ENCODE peak calls at places on chromosomes 4 and X, in five cellular contexts. One of them, this sample, is unnamed.
A peak's percentile ranks its signal among the peaks of the same experiment; 100 is the strongest.

GRCh38 chr4:6688879-6689505 is 4.7 kb upstream of the S100P start:
- DNase-seq in HFFc6: peak; percentile 88
- DNase-seq in B cell: no peak
- DNase-seq in vagina: no peak
- DNase-seq in progenitor cell of endocrine pancreas: peak; percentile 47
- DNase-seq in this sample: peak; percentile 42

GRCh38 chr4:176824645-176825366 is 32.1 kb upstream of the VEGFC start:
- DNase-seq in HFFc6: no peak
- DNase-seq in B cell: no peak
- DNase-seq in progenitor cell of endocrine pancreas: no peak
- DNase-seq in vagina: no peak
- DNase-seq in this sample: no peak

GRCh38 chrX:147811803-147812202 is 99.9 kb upstream of the FMR1 start:
- DNase-seq in progenitor cell of endocrine pancreas: no peak
- DNase-seq in vagina: no peak
- DNase-seq in B cell: no peak
- DNase-seq in HFFc6: no peak
- DNase-seq in this sample: no peak

GRCh38 chr4:138977525-138977924 is 38.1 kb upstream of the NOCT start:
- DNase-seq in progenitor cell of endocrine pancreas: no peak
- DNase-seq in vagina: no peak
- DNase-seq in B cell: peak; percentile 60
- DNase-seq in HFFc6: no peak
- DNase-seq in this sample: no peak

GRCh38 chr4:30790123-30790522 is 70.0 kb downstream of the PCDH7 start:
- DNase-seq in HFFc6: no peak
- DNase-seq in vagina: no peak
- DNase-seq in progenitor cell of endocrine pancreas: no peak
- DNase-seq in B cell: no peak
- DNase-seq in this sample: no peak

GRCh38 chrX:110409925-110410324 is 51.3 kb downstream of the RTL9 start:
- DNase-seq in HFFc6: peak; percentile 70
- DNase-seq in vagina: no peak
- DNase-seq in progenitor cell of endocrine pancreas: no peak
- DNase-seq in B cell: no peak
- DNase-seq in this sample: no peak

GRCh38 chrX:18702362-18703195 is 4.9 kb upstream of the PPEF1 start:
- DNase-seq in HFFc6: peak; percentile 6
- DNase-seq in B cell: no peak
- DNase-seq in progenitor cell of endocrine pancreas: no peak
- DNase-seq in vagina: no peak
- DNase-seq in this sample: peak; percentile 38

GRCh38 chr4:102390438-102390837 is 45.2 kb upstream of the SLC39A8 start:
- DNase-seq in B cell: no peak
- DNase-seq in vagina: no peak
- DNase-seq in progenitor cell of endocrine pancreas: no peak
- DNase-seq in HFFc6: no peak
- DNase-seq in this sample: no peak

GRCh38 chr4:114879916-114880315 is 233.5 kb downstream of the NDST4 start:
- DNase-seq in vagina: no peak
- DNase-seq in B cell: no peak
- DNase-seq in progenitor cell of endocrine pancreas: no peak
- DNase-seq in HFFc6: no peak
- DNase-seq in this sample: no peak

GRCh38 chr4:16573181-16573580 is 325.3 kb downstream of the LDB2 start:
- DNase-seq in progenitor cell of endocrine pancreas: no peak
- DNase-seq in HFFc6: peak; percentile 18
- DNase-seq in vagina: no peak
- DNase-seq in B cell: no peak
- DNase-seq in this sample: no peak

GRCh38 chr4:145440292-145441007 is 41.2 kb upstream of the SMAD1 start:
- DNase-seq in vagina: no peak
- DNase-seq in progenitor cell of endocrine pancreas: no peak
- DNase-seq in B cell: no peak
- DNase-seq in HFFc6: no peak
- DNase-seq in this sample: no peak

GRCh38 chr4:8474856-8475255 is 34.3 kb downstream of the TRMT44 start:
- DNase-seq in vagina: no peak
- DNase-seq in progenitor cell of endocrine pancreas: no peak
- DNase-seq in B cell: no peak
- DNase-seq in HFFc6: no peak
- DNase-seq in this sample: no peak

GRCh38 chrX:96373047-96373355 is 311.6 kb upstream of the DIAPH2 start:
- DNase-seq in HFFc6: no peak
- DNase-seq in B cell: no peak
- DNase-seq in vagina: no peak
- DNase-seq in progenitor cell of endocrine pancreas: no peak
- DNase-seq in this sample: no peak

GRCh38 chr4:17636696-17637351 is 22.4 kb downstream of the MED28 start:
- DNase-seq in HFFc6: peak; percentile 59
- DNase-seq in B cell: peak; percentile 81
- DNase-seq in vagina: no peak
- DNase-seq in progenitor cell of endocrine pancreas: peak; percentile 70
- DNase-seq in this sample: no peak

GRCh38 chr4:104128850-104129213 is 365.9 kb downstream of the CXXC4 start:
- DNase-seq in HFFc6: no peak
- DNase-seq in progenitor cell of endocrine pancreas: no peak
- DNase-seq in B cell: no peak
- DNase-seq in vagina: no peak
- DNase-seq in this sample: no peak

GRCh38 chr4:528296-528695 is 29.3 kb downstream of the PIGG start:
- DNase-seq in B cell: no peak
- DNase-seq in progenitor cell of endocrine pancreas: no peak
- DNase-seq in vagina: peak; percentile 11
- DNase-seq in HFFc6: no peak
- DNase-seq in this sample: no peak

GRCh38 chr4:141375855-141376254 is 155.2 kb downstream of the ZNF330 start:
- DNase-seq in progenitor cell of endocrine pancreas: no peak
- DNase-seq in vagina: no peak
- DNase-seq in B cell: no peak
- DNase-seq in HFFc6: peak; percentile 92
- DNase-seq in this sample: peak; percentile 76

GRCh38 chr4:76301068-76301774 is 5.3 kb upstream of the STBD1 start:
- DNase-seq in HFFc6: peak; percentile 85
- DNase-seq in progenitor cell of endocrine pancreas: no peak
- DNase-seq in B cell: no peak
- DNase-seq in vagina: no peak
- DNase-seq in this sample: peak; percentile 32

GRCh38 chr4:52712991-52713275 is 38.3 kb downstream of the ERVMER34-1 start:
- DNase-seq in vagina: no peak
- DNase-seq in progenitor cell of endocrine pancreas: no peak
- DNase-seq in HFFc6: no peak
- DNase-seq in B cell: no peak
- DNase-seq in this sample: no peak

GRCh38 chrX:115561605-115562491 is 874 bp downstream of the PLS3 start:
- DNase-seq in HFFc6: no peak
- DNase-seq in B cell: no peak
- DNase-seq in progenitor cell of endocrine pancreas: peak; percentile 54
- DNase-seq in vagina: peak; percentile 85
- DNase-seq in this sample: no peak

GRCh38 chrX:115562492-115562872 is 1.5 kb downstream of the PLS3 start:
- DNase-seq in vagina: no peak
- DNase-seq in HFFc6: peak; percentile 20
- DNase-seq in progenitor cell of endocrine pancreas: no peak
- DNase-seq in B cell: no peak
- DNase-seq in this sample: no peak

GRCh38 chrX:115564243-115564642 is 3.3 kb downstream of the PLS3 start:
- DNase-seq in HFFc6: peak; percentile 48
- DNase-seq in progenitor cell of endocrine pancreas: no peak
- DNase-seq in vagina: no peak
- DNase-seq in B cell: no peak
- DNase-seq in this sample: no peak

GRCh38 chrX:115565888-115566287 is 4.9 kb downstream of the PLS3 start:
- DNase-seq in progenitor cell of endocrine pancreas: no peak
- DNase-seq in B cell: no peak
- DNase-seq in vagina: no peak
- DNase-seq in HFFc6: no peak
- DNase-seq in this sample: no peak

DNA sequence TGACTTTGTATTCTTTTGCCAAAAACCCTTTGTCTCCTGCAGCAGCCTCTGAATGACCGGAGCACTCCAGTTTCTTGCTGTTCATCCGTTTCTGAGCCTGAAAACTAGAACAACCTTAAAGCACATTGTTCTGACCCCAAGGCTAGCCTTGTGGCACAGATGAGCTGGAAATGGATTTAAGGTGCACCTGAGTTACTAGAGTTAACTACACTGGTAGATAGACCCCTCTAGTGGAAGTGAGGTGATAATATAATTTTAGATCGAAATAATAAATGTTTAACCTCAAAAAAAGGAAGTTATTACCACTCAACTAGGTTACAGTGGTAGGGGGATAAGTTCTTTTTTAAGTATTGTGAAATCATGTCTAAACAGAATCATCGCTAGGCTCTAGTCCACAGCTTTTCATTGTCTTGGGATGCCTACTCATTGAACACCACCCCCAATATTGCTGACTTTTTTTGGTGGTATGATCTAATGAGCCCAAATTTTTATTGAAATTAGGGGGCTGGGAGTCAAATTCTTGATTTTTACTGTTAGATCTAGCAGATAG is 2.7 kb downstream of the PLS3 start:
- DNase-seq in vagina: no peak
- DNase-seq in B cell: no peak
- DNase-seq in progenitor cell of endocrine pancreas: no peak
- DNase-seq in HFFc6: no peak
- DNase-seq in this sample: no peak
- TF ChIP-seq CTCF in vagina: no peak
- TF ChIP-seq CTCF in B cell: no peak
- TF ChIP-seq CTCF in progenitor cell of endocrine pancreas: no peak
- TF ChIP-seq CTCF in HFFc6: no peak
- TF ChIP-seq CTCF in this sample: no peak

DNA sequence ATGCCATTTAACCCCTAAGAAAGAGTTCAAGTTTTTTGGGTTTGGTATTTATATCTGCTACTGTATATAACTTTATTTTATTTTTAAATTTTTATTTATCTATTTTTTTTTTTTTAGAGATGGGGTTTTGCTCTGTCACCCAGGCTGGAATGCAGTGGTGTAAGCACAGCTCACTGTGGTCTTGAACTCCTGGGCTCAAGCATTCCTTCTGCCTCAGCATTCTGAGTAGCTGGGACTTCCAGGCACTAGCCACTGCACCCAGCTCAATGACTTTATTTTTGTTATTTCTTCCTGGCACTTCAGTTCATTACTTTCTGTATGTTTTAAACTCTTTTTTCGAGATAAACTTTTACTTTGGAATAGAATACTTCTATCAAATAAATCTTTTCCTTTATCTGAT is 42.4 kb upstream of the PGAM4 start:
- DNase-seq in HFFc6: peak; percentile 12
- DNase-seq in B cell: no peak
- DNase-seq in progenitor cell of endocrine pancreas: no peak
- DNase-seq in vagina: no peak
- DNase-seq in this sample: no peak
- TF ChIP-seq CTCF in HFFc6: no peak
- TF ChIP-seq CTCF in B cell: no peak
- TF ChIP-seq CTCF in progenitor cell of endocrine pancreas: no peak
- TF ChIP-seq CTCF in vagina: no peak
- TF ChIP-seq CTCF in this sample: no peak

DNA sequence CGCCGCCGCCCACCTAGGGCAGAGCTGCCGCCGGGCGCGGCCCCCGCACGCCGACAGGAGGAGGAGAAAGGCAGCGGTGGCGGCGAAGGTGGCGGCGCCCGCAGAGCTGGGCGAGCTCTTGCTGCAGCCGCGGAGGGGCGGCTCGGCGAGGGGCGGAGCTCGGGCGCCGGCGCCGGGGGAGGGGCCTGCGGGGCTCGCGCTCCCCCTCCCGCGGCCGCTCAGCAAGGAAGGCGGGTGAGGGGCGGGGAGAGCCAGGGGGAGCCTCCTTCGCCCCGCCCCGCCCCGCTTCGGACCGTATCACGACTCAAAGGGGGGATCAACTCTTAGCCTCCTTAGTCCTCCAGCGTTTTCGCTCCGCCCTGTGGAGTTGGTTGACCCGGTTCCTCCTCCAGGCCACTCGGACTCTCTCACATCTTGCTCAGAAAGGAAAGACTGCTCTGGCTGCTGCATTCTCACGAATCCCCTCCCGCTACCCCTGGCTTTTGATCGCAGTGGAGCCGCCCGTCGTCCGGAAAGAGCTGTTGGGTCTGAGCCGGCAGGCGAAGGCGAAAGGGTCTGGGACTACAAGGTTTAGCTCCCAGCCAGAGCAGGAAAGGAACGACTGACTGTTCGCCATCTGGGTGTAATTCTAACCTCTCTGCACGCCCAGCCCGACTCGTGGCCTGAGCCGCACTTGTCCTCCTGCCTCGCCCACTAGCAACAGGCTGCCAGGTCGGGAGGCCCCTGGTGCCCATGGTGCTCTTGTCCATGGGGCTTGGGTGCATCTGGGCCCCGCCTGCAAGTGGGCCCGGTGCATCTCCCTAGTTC is at the start of gene ATP8A1:
- DNase-seq in vagina: no peak
- DNase-seq in B cell: peak; percentile 97
- DNase-seq in HFFc6: peak; percentile 56
- DNase-seq in progenitor cell of endocrine pancreas: peak; percentile 88
- DNase-seq in this sample: peak; percentile 57
- TF ChIP-seq CTCF in vagina: no peak
- TF ChIP-seq CTCF in B cell: no peak
- TF ChIP-seq CTCF in HFFc6: no peak
- TF ChIP-seq CTCF in progenitor cell of endocrine pancreas: no peak
- TF ChIP-seq CTCF in this sample: peak; percentile 20

DNA sequence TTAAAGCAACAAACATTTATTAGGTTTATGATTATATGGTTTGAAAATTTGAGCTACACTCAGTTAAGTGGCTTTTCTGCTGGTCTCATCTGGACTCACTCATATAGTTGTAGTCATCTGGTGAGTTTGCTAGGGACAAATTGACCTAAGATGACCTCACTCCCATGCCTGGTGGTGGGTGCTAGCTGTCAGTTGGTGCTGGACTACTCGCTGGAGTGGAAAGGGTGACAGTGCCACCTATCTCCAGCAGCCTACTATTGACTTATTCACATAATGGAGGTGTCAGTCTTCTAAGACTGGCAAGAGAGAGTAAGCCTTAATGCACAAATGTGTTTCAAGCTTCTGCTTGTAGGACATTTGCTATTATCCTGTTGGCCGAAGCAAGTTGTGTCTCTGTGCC is 88.2 kb downstream of the TASL start:
- DNase-seq in progenitor cell of endocrine pancreas: no peak
- DNase-seq in vagina: no peak
- DNase-seq in HFFc6: no peak
- DNase-seq in B cell: no peak
- DNase-seq in this sample: no peak
- TF ChIP-seq CTCF in progenitor cell of endocrine pancreas: no peak
- TF ChIP-seq CTCF in vagina: no peak
- TF ChIP-seq CTCF in HFFc6: no peak
- TF ChIP-seq CTCF in B cell: no peak
- TF ChIP-seq CTCF in this sample: no peak

GRCh38 chr4:78293348-78293747 is 236.2 kb downstream of the FRAS1 start:
- DNase-seq in HFFc6: peak; percentile 65
- DNase-seq in B cell: no peak
- DNase-seq in vagina: no peak
- DNase-seq in progenitor cell of endocrine pancreas: no peak
- DNase-seq in this sample: no peak

GRCh38 chr4:78297075-78297815 is 240.1 kb downstream of the FRAS1 start:
- DNase-seq in B cell: no peak
- DNase-seq in progenitor cell of endocrine pancreas: no peak
- DNase-seq in HFFc6: no peak
- DNase-seq in vagina: no peak
- DNase-seq in this sample: no peak

GRCh38 chr4:78293841-78294301 is 236.7 kb downstream of the FRAS1 start:
- DNase-seq in vagina: no peak
- DNase-seq in progenitor cell of endocrine pancreas: no peak
- DNase-seq in B cell: no peak
- DNase-seq in HFFc6: peak; percentile 95
- DNase-seq in this sample: no peak

GRCh38 chr4:78298618-78299017 is 241.5 kb downstream of the FRAS1 start:
- DNase-seq in progenitor cell of endocrine pancreas: no peak
- DNase-seq in HFFc6: peak; percentile 43
- DNase-seq in vagina: no peak
- DNase-seq in B cell: no peak
- DNase-seq in this sample: no peak

GRCh38 chr4:78296261-78296660 is 239.1 kb downstream of the FRAS1 start:
- DNase-seq in vagina: no peak
- DNase-seq in progenitor cell of endocrine pancreas: no peak
- DNase-seq in B cell: no peak
- DNase-seq in HFFc6: no peak
- DNase-seq in this sample: no peak
- TF ChIP-seq CTCF in vagina: no peak
- TF ChIP-seq CTCF in progenitor cell of endocrine pancreas: no peak
- TF ChIP-seq CTCF in B cell: no peak
- TF ChIP-seq CTCF in HFFc6: no peak
- TF ChIP-seq CTCF in this sample: no peak

This sample was measured in AG09319.